ENCODE peak calls at places on chromosomes 16 and 17, in six cellular contexts. T is HT-29, Z is left lung, E is AG20443, H is neural crest cell, K is SK-MEL-5. O is an unnamed sample.

GRCh38 chr16:57863434-57864160 is 61.3 kb upstream of the KIFC3 start:
- DNase-seq in E (peak; percentile 86), T (peak; percentile 58), H (peak; percentile 25), K (peak; percentile 76), Z (peak; percentile 66), O (peak; percentile 79)

GRCh38 chr17:49482144-49482817 is 12.8 kb upstream of the NGFR start:
- DNase-seq in Z (no peak), T (no peak), H (no peak), K (no peak), E (peak; percentile 58), O (peak; percentile 36)

GRCh38 chr17:47275245-47275984 is 21.8 kb downstream of the ITGB3 start:
- DNase-seq in Z (peak; percentile 73), K (no peak), T (no peak), H (no peak), E (peak; percentile 88), O (peak; percentile 70)

GRCh38 chr16:14548933-14549788 is 80.9 kb downstream of the PARN start:
- DNase-seq in Z (no peak), T (no peak), E (no peak), K (no peak), H (no peak), O (no peak)

GRCh38 chr16:84548971-84549844 is 44.7 kb upstream of the MEAK7 start:
- DNase-seq in H (no peak), T (no peak), E (no peak), K (no peak), Z (no peak), O (peak; percentile 23)

GRCh38 chr17:56982312-56982711 is 4.4 kb downstream of the SCPEP1 start:
- DNase-seq in H (no peak), E (no peak), K (no peak), Z (no peak), T (no peak), O (no peak)

GRCh38 chr16:17544304-17544703 is 73.5 kb upstream of the XYLT1 start:
- DNase-seq in Z (no peak), H (no peak), K (no peak), T (no peak), E (no peak), O (no peak)

GRCh38 chr17:80471922-80472321 is 4.5 kb downstream of the NPTX1 start:
- DNase-seq in H (no peak), K (no peak), T (no peak), Z (no peak), E (no peak), O (no peak)

GRCh38 chr17:19021622-19022083 is 17.1 kb upstream of the FAM83G start:
- DNase-seq in K (peak; percentile 23), H (no peak), E (no peak), T (no peak), Z (no peak), O (no peak)

GRCh38 chr17:69763503-69763902 is 311.5 kb upstream of the KCNJ16 start:
- DNase-seq in Z (no peak), H (no peak), T (no peak), E (no peak), K (no peak), O (peak; percentile 61)

GRCh38 chr17:36640836-36641235 is 39.5 kb downstream of the MRM1 start:
- DNase-seq in E (no peak), K (no peak), Z (no peak), T (no peak), H (no peak), O (no peak)

GRCh38 chr17:74779948-74780400 is 3.8 kb upstream of the NAT9 start:
- DNase-seq in H (no peak), Z (peak; percentile 81), T (no peak), K (no peak), E (no peak), O (no peak)

GRCh38 chr16:788399-789126 is at the start of gene CHTF18:
- DNase-seq in E (peak; percentile 100), K (peak; percentile 85), Z (peak; percentile 90), H (peak; percentile 91), T (peak; percentile 92), O (peak; percentile 87)

GRCh38 chr17:44543213-44543904 is 13.9 kb upstream of the FZD2 start:
- DNase-seq in H (no peak), K (no peak), Z (no peak), T (no peak), E (peak; percentile 89), O (peak; percentile 94)

GRCh38 chr17:17200831-17201230 is 5.3 kb downstream of the PLD6 start:
- DNase-seq in E (no peak), H (no peak), K (no peak), T (no peak), Z (no peak), O (no peak)

GRCh38 chr16:11547517-11547916 is 39.2 kb downstream of the LITAF start:
- DNase-seq in H (no peak), Z (no peak), T (no peak), E (no peak), K (peak; percentile 97), O (no peak)

GRCh38 chr16:27407158-27407557 is 5.2 kb downstream of the IL21R start:
- DNase-seq in H (no peak), K (no peak), E (no peak), Z (no peak), T (no peak), O (no peak)

GRCh38 chr17:76682306-76682705 is 28.5 kb downstream of the MXRA7 start:
- DNase-seq in K (no peak), H (no peak), E (peak; percentile 65), T (no peak), Z (no peak), O (peak; percentile 83)

GRCh38 chr17:31147507-31148202 is 52.9 kb downstream of the NF1 start:
- DNase-seq in Z (no peak), T (no peak), K (no peak), H (no peak), E (no peak), O (peak; percentile 44)

GRCh38 chr17:19376799-19377198 is 1.5 kb upstream of the MAPK7 start:
- DNase-seq in E (no peak), T (peak; percentile 10), Z (peak; percentile 15), K (peak; percentile 24), H (no peak), O (no peak)

GRCh38 chr16:55386534-55387296 is 62.7 kb downstream of the IRX6 start:
- DNase-seq in K (no peak), T (no peak), H (no peak), Z (no peak), E (no peak), O (no peak)

GRCh38 chr17:33686171-33686570 is 393.1 kb upstream of the ASIC2 start:
- DNase-seq in H (peak; percentile 25), E (no peak), K (peak; percentile 46), T (peak; percentile 25), Z (no peak), O (no peak)

GRCh38 chr17:48671697-48672171 is 45.6 kb upstream of the HOXB9 start:
- DNase-seq in T (peak; percentile 88), E (peak; percentile 88), Z (peak; percentile 70), K (peak; percentile 88), H (peak; percentile 71), O (peak; percentile 88)

GRCh38 chr17:2025622-2026309 is 632 bp upstream of the RTN4RL1 start:
- DNase-seq in Z (peak; percentile 62), H (peak; percentile 67), K (peak; percentile 81), T (peak; percentile 45), E (peak; percentile 86), O (peak; percentile 73)

GRCh38 chr16:56011808-56012478 is 136.8 kb upstream of the CES5A start:
- DNase-seq in Z (no peak), T (no peak), K (no peak), E (no peak), H (no peak), O (no peak)

GRCh38 chr17:35515027-35515426 is 22.5 kb downstream of the SLFN12L start:
- DNase-seq in Z (no peak), T (no peak), K (no peak), E (no peak), H (no peak), O (no peak)

GRCh38 chr17:77409282-77410161 is 268.8 kb downstream of the SEC14L1 start:
- DNase-seq in E (peak; percentile 58), K (peak; percentile 46), H (peak; percentile 57), Z (peak; percentile 64), T (peak; percentile 42), O (peak; percentile 56)

GRCh38 chr17:61389670-61390478 is 9.8 kb upstream of the TBX2 start:
- DNase-seq in H (peak; percentile 76), E (peak; percentile 79), K (peak; percentile 72), T (peak; percentile 53), Z (no peak), O (peak; percentile 46)

GRCh38 chr16:11629071-11630030 is 38.9 kb upstream of the SNN start:
- DNase-seq in Z (peak; percentile 62), E (no peak), H (no peak), K (no peak), T (no peak), O (peak; percentile 37)

GRCh38 chr16:31476305-31477219 is 4.6 kb downstream of the TGFB1I1 start:
- DNase-seq in Z (peak; percentile 92), K (no peak), T (peak; percentile 74), H (no peak), E (no peak), O (peak; percentile 23)

GRCh38 chr17:2697611-2698162 is 13.9 kb downstream of the CLUH start:
- DNase-seq in H (no peak), Z (peak; percentile 29), K (no peak), E (no peak), T (no peak), O (no peak)

GRCh38 chr16:55508941-55509920 is at the start of gene LPCAT2:
- DNase-seq in T (peak; percentile 95), E (peak; percentile 96), Z (peak; percentile 91), K (peak; percentile 83), H (peak; percentile 84), O (peak; percentile 88)

GRCh38 chr17:52136173-52136572 is 22.3 kb downstream of the CA10 start:
- DNase-seq in E (no peak), K (no peak), H (no peak), Z (no peak), T (no peak), O (no peak)

GRCh38 chr17:14923981-14924380 is 341.1 kb downstream of the PMP22 start:
- DNase-seq in K (no peak), Z (no peak), T (no peak), H (no peak), E (no peak), O (peak; percentile 12)

GRCh38 chr16:58099097-58099955 is 29.9 kb downstream of the CFAP20 start:
- DNase-seq in Z (no peak), K (no peak), E (no peak), H (no peak), T (no peak), O (no peak)

GRCh38 chr17:43134774-43135453 is 9.8 kb upstream of the BRCA1 start:
- DNase-seq in T (no peak), Z (no peak), H (no peak), K (no peak), E (no peak), O (no peak)

O was measured in mesenchymal stem cell.